ENCODE peak calls at places on chromosomes 5 and 9, in nine cellular contexts. K is uterus, T is endothelial cell of umbilical vein, B is adrenal gland, Z is A549, S is esophagus muscularis mucosa, W is HCT116, H is lower leg skin, J is body of pancreas. Q is an unnamed sample.

GRCh38 chr5:78268361-78268760 is 26.1 kb downstream of the AP3B1 start:
- DNase-seq in K (no peak), T (no peak), B (no peak), Z (no peak), S (no peak), W (no peak), H (no peak), J (no peak), Q (no peak)

GRCh38 chr9:120921751-120922181 is 4.8 kb downstream of the TRAF1 start:
- DNase-seq in K (no peak), T (no peak), B (no peak), Z (no peak), S (no peak), W (no peak), H (no peak), J (no peak), Q (no peak)

GRCh38 chr9:124661184-124661755 is 109.8 kb downstream of the NR6A1 start:
- DNase-seq in K (no peak), T (peak; percentile 17), B (no peak), Z (no peak), S (no peak), W (no peak), H (no peak), J (no peak), Q (no peak)

GRCh38 chr9:76629205-76629990 is 134.8 kb upstream of the PCA3 start:
- DNase-seq in K (no peak), T (no peak), B (no peak), Z (no peak), S (no peak), W (no peak), H (no peak), J (no peak), Q (no peak)

GRCh38 chr9:120937127-120937526 is 10.5 kb upstream of the TRAF1 start:
- DNase-seq in K (peak; percentile 50), T (no peak), B (no peak), Z (no peak), S (no peak), W (no peak), H (no peak), J (no peak), Q (no peak)

GRCh38 chr9:110555971-110556370 is 23.6 kb downstream of the SVEP1 start:
- DNase-seq in K (peak; percentile 76), T (peak; percentile 96), B (peak; percentile 72), Z (peak; percentile 61), S (no peak), W (no peak), H (peak; percentile 72), J (peak; percentile 70), Q (no peak)

GRCh38 chr5:128378196-128378595 is 159.8 kb downstream of the FBN2 start:
- DNase-seq in K (no peak), T (no peak), B (no peak), Z (no peak), S (no peak), W (no peak), H (no peak), J (no peak), Q (no peak)

GRCh38 chr9:85703398-85703797 is 38.4 kb downstream of the AGTPBP1 start:
- DNase-seq in K (no peak), T (no peak), B (no peak), Z (no peak), S (no peak), W (no peak), H (no peak), J (no peak), Q (no peak)

GRCh38 chr9:73239868-73240267 is 88.2 kb downstream of the ANXA1 start:
- DNase-seq in K (no peak), T (no peak), B (no peak), Z (peak; percentile 8), S (no peak), W (no peak), H (no peak), J (no peak), Q (no peak)

GRCh38 chr5:125058185-125058826 is 311.9 kb upstream of the ZNF608 start:
- DNase-seq in K (no peak), T (peak; percentile 53), B (no peak), Z (no peak), S (no peak), W (no peak), H (no peak), J (no peak), Q (no peak)

GRCh38 chr9:17130285-17130684 is 4.6 kb upstream of the CNTLN start:
- DNase-seq in K (no peak), T (no peak), B (no peak), Z (no peak), S (no peak), W (no peak), H (no peak), J (no peak), Q (no peak)

GRCh38 chr5:140166911-140167310 is 8.1 kb upstream of the CYSTM1 start:
- DNase-seq in K (no peak), T (no peak), B (no peak), Z (no peak), S (no peak), W (no peak), H (no peak), J (no peak), Q (no peak)

GRCh38 chr5:169911448-169912212 is 68.7 kb downstream of the INSYN2B start:
- DNase-seq in K (no peak), T (no peak), B (no peak), Z (peak; percentile 25), S (no peak), W (no peak), H (no peak), J (no peak), Q (no peak)

GRCh38 chr5:6520201-6520600 is 71.5 kb downstream of the UBE2QL1 start:
- DNase-seq in K (no peak), T (no peak), B (no peak), Z (no peak), S (no peak), W (no peak), H (no peak), J (no peak), Q (no peak)

GRCh38 chr9:82466616-82467251 is 478.2 kb downstream of the SPATA31D1 start:
- DNase-seq in K (no peak), T (no peak), B (no peak), Z (peak; percentile 22), S (no peak), W (no peak), H (no peak), J (no peak), Q (peak; percentile 30)

GRCh38 chr5:156584856-156585255 is 257.9 kb downstream of the SGCD start:
- DNase-seq in K (no peak), T (no peak), B (no peak), Z (no peak), S (no peak), W (no peak), H (no peak), J (no peak), Q (no peak)
- TF ChIP-seq CTCF in K (no peak), T (no peak), B (no peak), Z (no peak), S (no peak), W (no peak), H (no peak), J (no peak), Q (no peak)

DNA sequence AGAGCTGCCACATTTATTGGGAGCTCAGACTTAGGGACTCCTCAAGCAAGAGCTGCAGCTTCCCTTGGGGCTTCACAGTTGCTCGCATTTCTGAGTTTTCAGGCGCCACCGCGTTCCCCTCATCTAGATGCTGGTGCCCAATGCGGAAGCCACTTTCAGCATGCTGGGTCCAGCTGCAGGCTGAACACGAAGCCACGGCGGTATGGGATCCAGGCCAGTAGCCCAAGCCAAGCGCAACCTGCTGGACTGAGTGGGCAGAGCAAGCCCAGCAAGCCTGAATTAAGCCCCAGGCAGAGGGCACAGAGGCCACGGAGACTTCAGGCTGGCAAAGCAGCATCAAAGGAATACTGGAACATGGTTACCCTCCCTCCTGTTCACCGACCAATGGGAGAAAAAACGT is 391.5 kb downstream of the HTR1A start:
- DNase-seq in K (no peak), T (no peak), B (no peak), Z (no peak), S (no peak), W (no peak), H (no peak), J (no peak), Q (no peak)
- TF ChIP-seq POLR2A in K (no peak), T (no peak), B (no peak), Z (no peak), S (no peak), W (no peak), H (no peak), J (no peak), Q (no peak)

DNA sequence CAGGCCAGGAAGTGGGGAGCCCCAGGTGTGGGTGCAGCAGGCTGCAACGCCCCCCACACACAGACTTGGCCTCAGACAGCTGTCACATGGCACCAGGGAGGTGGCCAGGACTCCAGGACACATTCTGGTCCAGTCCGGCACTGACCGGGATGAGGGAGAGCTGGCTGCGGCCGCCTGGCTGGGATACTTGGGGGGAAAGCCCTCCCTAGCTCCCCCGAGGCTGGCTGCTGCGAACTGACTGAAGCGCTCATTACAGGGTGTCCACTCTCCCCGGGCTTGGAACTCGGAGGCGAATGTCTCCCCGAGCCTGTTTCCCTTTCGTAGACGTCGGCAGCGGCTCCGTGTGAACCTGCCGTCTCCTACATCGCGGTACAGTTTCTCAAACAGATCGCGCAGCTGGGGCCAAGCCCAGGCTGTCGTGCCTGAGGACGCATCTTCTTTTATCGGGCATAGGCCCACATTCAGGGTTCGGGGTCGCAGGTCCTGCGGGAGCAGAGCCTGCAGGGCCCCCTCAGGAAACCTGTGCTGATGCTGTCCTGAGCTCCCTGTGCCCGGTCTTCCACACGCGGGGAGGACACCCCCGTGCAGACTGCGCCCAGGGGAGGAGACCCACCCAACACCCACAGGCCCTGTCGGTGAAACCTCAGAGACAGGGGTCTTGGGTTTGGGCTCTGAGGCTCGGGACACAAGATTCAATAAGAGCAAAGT is 19.8 kb downstream of the NACC2 start:
- DNase-seq in K (no peak), T (no peak), B (no peak), Z (no peak), S (no peak), W (no peak), H (no peak), J (no peak), Q (no peak)
- H3K4me3 ChIP-seq in K (no peak overlapping the region), T (no peak overlapping the region), B (no peak overlapping the region), Z (no peak overlapping the region), S (no peak overlapping the region), W (no peak overlapping the region), H (no peak overlapping the region), J (no peak overlapping the region), Q (no peak overlapping the region)

GRCh38 chr9:138099803-138100598 is 222.4 kb downstream of the CACNA1B start:
- DNase-seq in K (peak; percentile 2), T (no peak), B (no peak), Z (no peak), S (peak; percentile 74), W (no peak), H (no peak), J (no peak), Q (peak; percentile 26)

GRCh38 chr9:138098908-138099791 is 221.6 kb downstream of the CACNA1B start:
- DNase-seq in K (peak; percentile 1), T (no peak), B (no peak), Z (no peak), S (peak; percentile 89), W (no peak), H (no peak), J (no peak), Q (no peak)

GRCh38 chr9:138102246-138103051 is 224.9 kb downstream of the CACNA1B start:
- DNase-seq in K (no peak), T (no peak), B (no peak), Z (no peak), S (peak; percentile 75), W (no peak), H (no peak), J (no peak), Q (no peak)

GRCh38 chr9:138101444-138102234 is 224.1 kb downstream of the CACNA1B start:
- DNase-seq in K (no peak), T (no peak), B (no peak), Z (no peak), S (peak; percentile 83), W (no peak), H (no peak), J (no peak), Q (peak; percentile 19)

GRCh38 chr9:138100711-138101349 is 223.2 kb downstream of the CACNA1B start:
- DNase-seq in K (peak; percentile 6), T (no peak), B (no peak), Z (peak; percentile 10), S (peak; percentile 87), W (no peak), H (no peak), J (no peak), Q (no peak)
- TF ChIP-seq CTCF in K (no peak), T (no peak), B (no peak), Z (no peak), S (no peak), W (peak; percentile 36), H (no peak), J (no peak), Q (no peak)